ENCODE peak calls at places on chromosomes 1 and 21, in four cellular contexts. Q, A, V and H are unnamed samples.

GRCh38 chr1:60280256-60280655 is 206.7 kb upstream of the C1orf87 start:
- DNase-seq in Q (peak), A (peak), V (no peak), H (no peak)

GRCh38 chr1:101200513-101200912 is 36.3 kb upstream of the S1PR1 start:
- DNase-seq in Q (no peak), V (no peak), A (peak), H (no peak)

GRCh38 chr21:39616373-39616772 is 3.6 kb downstream of the B3GALT5 start:
- DNase-seq in V (no peak), A (no peak), Q (no peak), H (no peak)

GRCh38 chr1:67300561-67300960 is 7.1 kb upstream of the IL12RB2 start:
- DNase-seq in V (no peak), A (peak), Q (no peak), H (no peak)

GRCh38 chr1:118987431-118988185 is 535 bp downstream of the TBX15 start:
- DNase-seq in Q (no peak), A (no peak), V (peak), H (no peak)

GRCh38 chr21:37636152-37636860 is 269.7 kb downstream of the DYRK1A start:
- DNase-seq in V (no peak), Q (no peak), A (peak), H (no peak)

GRCh38 chr1:226875641-226876295 is 5.4 kb downstream of the PSEN2 start:
- DNase-seq in Q (peak), V (no peak), A (peak), H (no peak)

GRCh38 chr1:176843352-176844297 is 320.9 kb downstream of the ASTN1 start:
- DNase-seq in Q (peak), V (no peak), A (peak), H (no peak)

GRCh38 chr1:52152572-52152971 is 10.7 kb downstream of the ZFYVE9 start:
- DNase-seq in A (no peak), V (no peak), Q (no peak), H (no peak)

GRCh38 chr1:10380594-10381275 is 18.1 kb upstream of the PGD start:
- DNase-seq in Q (no peak), V (no peak), A (peak), H (no peak)

GRCh38 chr1:69167876-69168275 is 399.8 kb upstream of the LRRC7 start:
- DNase-seq in Q (no peak), A (peak), V (no peak), H (no peak)

GRCh38 chr1:168227620-168228019 is 1.8 kb downstream of the SFT2D2 start:
- DNase-seq in V (no peak), Q (no peak), A (peak), H (no peak)
- H3K4me3 ChIP-seq in V (no peak), Q (no peak), A (no peak), H (peak)

GRCh38 chr1:114696810-114697209 is 1.5 kb upstream of the AMPD1 start:
- DNase-seq in Q (no peak), A (no peak), V (no peak), H (no peak)
- H3K27ac ChIP-seq in Q (no peak), A (no peak), V (no peak), H (no peak)

GRCh38 chr1:36320291-36320758 is 3.1 kb downstream of the EVA1B start:
- DNase-seq in V (peak), A (no peak), Q (no peak), H (no peak)

GRCh38 chr1:36322786-36323635 is 434 bp downstream of the EVA1B start:
- DNase-seq in A (peak), Q (no peak), V (peak), H (no peak)

GRCh38 chr1:36320767-36321118 is 2.7 kb downstream of the EVA1B start:
- DNase-seq in A (no peak), Q (no peak), V (no peak), H (no peak)

GRCh38 chr1:36322085-36322785 is 1.2 kb downstream of the EVA1B start:
- DNase-seq in V (peak), Q (no peak), A (no peak), H (no peak)

GRCh38 chr1:36321119-36321951 is 2.1 kb downstream of the EVA1B start:
- DNase-seq in V (peak), A (peak), Q (no peak), H (no peak)
- H3K4me3 ChIP-seq in V (peak), A (peak), Q (no peak), H (peak)

GRCh38 chr1:77834771-77835334 is 53.6 kb upstream of the NEXN start:
- DNase-seq in V (no peak), Q (no peak), A (peak), H (no peak)
- H3K27ac ChIP-seq in V (no peak), Q (peak), A (no peak), H (peak)

DNA sequence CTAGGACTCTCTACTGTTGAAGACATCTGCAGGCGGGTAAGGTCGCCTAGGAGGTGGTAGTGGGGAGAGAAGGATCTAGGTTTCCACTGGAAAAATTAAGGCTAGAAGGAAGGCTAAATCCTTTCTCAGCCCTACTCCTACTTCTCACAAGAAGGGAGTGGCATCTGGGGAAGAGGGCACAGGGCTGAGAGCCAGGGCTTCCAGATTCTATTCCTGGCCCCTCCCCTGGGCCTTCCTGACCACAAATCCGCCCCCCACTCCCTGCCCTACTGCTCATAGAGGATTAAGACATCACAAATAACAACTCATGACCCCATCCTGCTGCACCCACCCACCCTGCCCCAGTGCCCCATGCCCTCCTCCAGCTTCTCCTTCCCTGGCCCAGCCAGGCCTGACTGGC is 2.5 kb downstream of the PHLDA3 start:
- DNase-seq in A (peak), V (no peak), Q (no peak), H (no peak)
- H3K4me3 ChIP-seq in A (peak), V (no peak), Q (no peak), H (peak)

GRCh38 chr1:207751790-207752455 is at the start of gene CD46:
- DNase-seq in A (peak), Q (peak), V (peak), H (peak)
- H3K27ac ChIP-seq in A (peak), Q (peak), V (peak), H (peak)

GRCh38 chr1:196654271-196654670 is 2.4 kb downstream of the CFH start:
- DNase-seq in Q (no peak), A (no peak), V (no peak), H (no peak)

GRCh38 chr1:196649990-196650389 is 1.9 kb upstream of the CFH start:
- DNase-seq in A (no peak), Q (no peak), V (no peak), H (no peak)

GRCh38 chr1:196651079-196651478 is 764 bp upstream of the CFH start:
- DNase-seq in V (no peak), A (no peak), Q (no peak), H (no peak)

GRCh38 chr1:196650403-196650802 is 1.4 kb upstream of the CFH start:
- DNase-seq in V (no peak), A (no peak), Q (no peak), H (no peak)

GRCh38 chr1:196651637-196652215 is at the start of gene CFH:
- DNase-seq in A (peak), Q (no peak), V (no peak), H (no peak)
- H3K4me3 ChIP-seq in A (peak), Q (no peak), V (no peak), H (peak)